ENCODE peak calls at places on chromosomes 11 and 22, in four cellular contexts. X is mammary epithelial cell; V is CD4-positive, CD25-positive, alpha-beta regulatory T cell; L is fibroblast of lung. C is an unnamed sample. For H3K9me3 and H3K4me1, the result is how much of the 10 kb centered on the place peaks cover.

GRCh38 chr11:42407379-42407778 is 904.4 kb upstream of the API5 start:
- DNase-seq in L (peak), V (no peak), X (peak), C (peak)

GRCh38 chr11:130979386-130979972 is 63.2 kb upstream of the SNX19 start:
- DNase-seq in V (peak), L (peak), X (peak), C (no peak)

GRCh38 chr11:27497284-27497866 is 9.2 kb downstream of the LIN7C start:
- DNase-seq in X (peak), V (peak), L (peak), C (peak)

GRCh38 chr11:6746086-6746618 is 25.6 kb downstream of the OR2AG2 start:
- DNase-seq in V (peak), X (no peak), L (no peak), C (no peak)

GRCh38 chr11:115244758-115245157 is 259.5 kb downstream of the CADM1 start:
- DNase-seq in L (peak), V (no peak), X (no peak), C (no peak)

GRCh38 chr22:34105461-34106062 is 185.3 kb upstream of the LARGE1 start:
- DNase-seq in X (peak), V (peak), L (no peak), C (peak)

GRCh38 chr11:6238902-6239301 is at the start of gene CNGA4:
- DNase-seq in L (no peak), X (no peak), V (no peak), C (no peak)

GRCh38 chr11:120178441-120179070 is 32.3 kb upstream of the OAF start:
- DNase-seq in V (no peak), X (no peak), L (peak), C (no peak)

GRCh38 chr22:22084089-22084711 is 101.6 kb upstream of the TOP3B start:
- DNase-seq in V (no peak), X (no peak), L (no peak), C (no peak)

GRCh38 chr11:120682866-120683265 is 171.3 kb downstream of the GRIK4 start:
- DNase-seq in X (peak), V (no peak), L (peak), C (no peak)

GRCh38 chr22:38317237-38317994 is at the start of gene CSNK1E:
- DNase-seq in X (peak), V (peak), L (peak), C (peak)

DNA sequence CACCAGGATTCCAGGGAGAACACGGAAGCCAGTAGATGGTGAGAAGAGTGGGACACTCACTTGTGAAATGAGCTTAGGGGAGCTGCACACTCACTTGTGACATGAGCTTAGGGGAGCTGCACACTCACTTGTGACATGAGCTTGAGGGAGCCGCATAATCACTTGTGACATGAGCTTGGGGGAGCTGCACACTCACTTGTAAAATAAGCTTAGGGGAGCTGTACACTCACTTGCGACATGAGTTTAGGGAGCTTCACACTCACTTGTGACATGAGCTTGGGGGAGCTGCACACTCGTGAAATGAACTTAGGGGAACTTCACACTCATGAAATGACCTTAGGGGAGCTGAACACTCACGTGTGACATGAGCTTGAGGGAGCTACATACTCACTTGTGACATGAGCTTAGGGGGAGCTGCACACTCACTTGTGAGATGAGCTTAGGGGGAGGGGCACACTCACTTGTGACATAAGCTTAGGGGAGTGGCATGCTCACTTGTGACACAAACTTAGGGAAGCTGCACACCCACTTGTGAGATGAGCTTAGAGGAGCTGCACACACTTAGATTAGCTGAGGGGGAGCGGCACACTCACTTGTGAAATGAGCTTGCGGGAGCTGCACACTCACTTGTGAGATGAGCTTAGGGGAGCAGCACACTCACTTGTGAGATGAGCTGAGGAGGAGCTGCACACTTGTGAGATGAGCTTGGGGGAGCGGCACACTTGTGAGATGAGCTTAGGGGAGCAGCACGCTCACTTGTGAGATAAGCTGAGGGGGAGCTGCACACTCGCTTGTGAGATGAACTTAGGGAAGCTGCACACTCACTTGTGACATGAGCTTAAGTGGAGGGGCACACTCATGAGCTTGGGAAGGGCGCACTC is 59.0 kb downstream of the NCAPD3 start:
- DNase-seq in V (no peak), X (no peak), L (no peak), C (peak)
- H3K9me3 ChIP-seq in V (under half), X (under half), L (under half), C (under half)

DNA sequence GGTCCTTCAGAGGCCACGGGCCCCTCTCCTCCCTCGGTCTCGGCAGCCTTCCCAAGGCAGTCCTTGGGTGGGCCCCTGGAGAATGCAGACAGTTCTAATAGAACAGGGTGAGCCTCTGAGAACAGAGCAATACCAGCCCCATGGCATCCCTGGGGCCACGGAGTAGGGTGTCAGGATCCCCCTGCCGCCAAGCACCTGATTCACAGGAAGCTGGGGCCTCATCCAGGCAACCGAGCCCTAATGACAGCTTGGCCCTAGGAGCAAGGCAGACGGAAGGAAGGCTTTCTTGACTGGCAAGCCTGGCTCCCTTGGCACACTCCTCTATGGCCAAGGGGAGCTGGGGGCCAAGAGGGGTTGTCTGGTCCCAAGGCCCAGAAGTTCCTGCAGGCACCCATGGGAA is 15.2 kb downstream of the TXN2 start:
- DNase-seq in V (no peak), L (no peak), X (no peak), C (no peak)
- H3K4me1 ChIP-seq in V (under half), L (half or more), X (half or more), C (half or more)

GRCh38 chr11:125550780-125551179 is 18.5 kb upstream of the EI24 start:
- DNase-seq in V (no peak), X (no peak), L (no peak), C (no peak)

GRCh38 chr11:125553357-125553756 is 15.9 kb upstream of the EI24 start:
- DNase-seq in L (no peak), X (no peak), V (no peak), C (no peak)

GRCh38 chr11:125554038-125554437 is 15.2 kb upstream of the EI24 start:
- DNase-seq in V (no peak), L (no peak), X (no peak), C (no peak)

GRCh38 chr11:125552927-125553326 is 16.4 kb upstream of the EI24 start:
- DNase-seq in V (no peak), L (no peak), X (no peak), C (no peak)

DNA sequence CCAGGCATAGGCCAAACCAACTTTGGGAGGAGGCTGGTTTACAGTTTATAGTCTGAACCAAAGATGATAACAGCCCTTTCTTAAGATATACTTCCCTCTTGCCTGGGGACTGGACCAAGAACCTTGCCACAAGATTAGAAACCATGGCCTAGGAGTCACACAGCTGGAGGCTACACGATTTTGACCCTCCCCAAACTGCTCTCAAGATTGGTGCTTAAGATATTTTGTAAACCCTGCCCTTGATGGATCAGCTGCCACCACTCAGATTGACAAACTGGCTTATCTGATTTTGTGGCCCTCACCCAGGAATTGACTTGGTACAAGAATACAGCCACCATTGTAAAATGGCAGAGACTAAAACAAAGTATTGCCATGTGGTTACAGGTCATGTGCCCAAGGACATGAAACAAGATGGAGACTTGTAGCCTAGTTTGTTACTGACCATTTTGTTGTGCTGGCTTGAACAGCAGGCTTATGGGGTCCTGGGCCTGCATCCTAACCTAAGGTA is 17.4 kb upstream of the EI24 start:
- DNase-seq in X (no peak), V (no peak), L (no peak), C (no peak)
- H3K9me3 ChIP-seq in X (under half), V (under half), L (under half), C (under half)

DNA sequence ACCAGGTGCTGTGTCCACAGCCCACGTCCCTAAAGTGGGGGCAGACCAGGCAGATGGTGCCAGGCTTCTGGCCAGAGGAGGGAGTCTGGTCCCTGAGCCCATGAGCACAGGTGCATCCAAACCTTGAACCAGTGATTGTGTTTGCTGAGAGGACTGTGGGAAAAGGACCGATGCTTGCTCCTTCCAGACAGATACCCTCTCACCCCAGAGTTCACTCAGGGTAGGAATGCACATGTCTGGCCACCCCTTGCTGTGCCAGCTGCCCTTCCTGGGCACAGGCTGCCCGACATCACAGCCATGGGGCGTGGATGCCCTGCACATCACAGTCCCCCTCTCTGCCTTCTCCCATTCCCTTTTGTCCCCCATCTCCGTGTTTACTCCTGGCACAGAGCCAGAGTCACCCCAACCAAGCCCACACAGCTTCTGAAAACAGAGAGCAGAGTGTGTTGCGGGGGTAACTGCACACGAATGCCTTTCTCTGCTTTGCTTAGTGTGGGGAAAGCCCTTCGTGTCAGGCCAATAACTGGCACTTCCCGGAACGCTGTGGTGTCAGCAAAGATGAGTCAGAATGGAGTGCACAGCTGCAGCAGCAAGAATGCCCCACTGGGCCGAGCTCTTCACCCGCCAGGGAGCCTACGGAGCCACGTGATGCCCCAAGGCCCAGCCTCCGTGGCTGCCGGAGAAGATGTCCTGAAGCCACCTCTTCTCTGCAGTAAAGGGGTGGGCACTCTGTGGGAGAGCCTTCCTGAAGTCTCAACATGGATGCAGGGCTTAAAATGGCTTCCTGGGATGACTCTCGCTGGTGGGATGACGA is 7.6 kb downstream of the CARS1 start:
- DNase-seq in V (peak), L (peak), X (peak), C (peak)
- H3K4me1 ChIP-seq in V (under half), L (under half), X (under half), C (under half)

DNA sequence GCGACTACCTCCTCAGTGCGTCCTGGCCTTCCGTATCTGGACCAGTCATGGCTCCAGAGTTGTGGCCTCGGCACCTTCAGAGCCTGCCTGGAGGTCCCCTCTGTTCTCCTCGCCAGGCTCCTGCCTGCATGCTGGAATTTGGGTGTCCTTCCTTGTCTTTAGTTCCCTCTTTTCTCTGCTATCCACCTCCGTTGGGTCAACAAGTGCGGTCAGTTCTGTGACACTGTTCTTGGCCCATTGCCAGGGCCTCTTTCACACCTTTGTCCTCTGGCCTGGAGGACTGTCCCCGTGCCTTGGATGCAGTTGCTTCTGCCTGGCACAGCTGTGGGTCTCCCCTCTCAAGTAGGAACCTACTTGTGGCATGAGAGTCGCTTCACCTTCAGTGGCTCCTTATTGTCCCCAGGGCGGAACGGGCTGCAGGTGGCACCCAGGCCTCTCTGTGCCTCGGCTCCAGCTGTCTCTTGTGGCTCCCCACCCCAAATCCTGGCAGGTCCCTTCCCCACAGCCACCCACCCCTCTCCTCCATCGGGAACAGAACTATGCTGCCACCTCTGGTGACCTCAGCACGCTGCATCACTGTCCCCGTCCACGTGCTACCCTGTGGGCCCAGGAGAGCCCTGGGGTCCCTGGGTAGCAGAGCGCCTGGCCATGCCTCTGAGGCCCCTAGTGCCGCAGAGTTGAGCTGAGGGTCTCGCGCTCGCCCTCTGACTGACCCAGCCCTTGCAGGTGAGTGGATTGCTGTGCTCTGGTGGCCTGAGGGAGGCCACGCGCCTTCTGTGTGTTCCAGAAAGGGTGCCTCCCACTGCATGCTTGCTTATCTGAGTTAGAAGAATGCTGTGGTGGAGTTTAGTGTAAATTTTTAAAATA is 4.7 kb downstream of the DGCR8 start:
- DNase-seq in V (no peak), L (peak), X (no peak), C (peak)
- H3K9me3 ChIP-seq in V (under half), L (under half), X (under half), C (under half)

DNA sequence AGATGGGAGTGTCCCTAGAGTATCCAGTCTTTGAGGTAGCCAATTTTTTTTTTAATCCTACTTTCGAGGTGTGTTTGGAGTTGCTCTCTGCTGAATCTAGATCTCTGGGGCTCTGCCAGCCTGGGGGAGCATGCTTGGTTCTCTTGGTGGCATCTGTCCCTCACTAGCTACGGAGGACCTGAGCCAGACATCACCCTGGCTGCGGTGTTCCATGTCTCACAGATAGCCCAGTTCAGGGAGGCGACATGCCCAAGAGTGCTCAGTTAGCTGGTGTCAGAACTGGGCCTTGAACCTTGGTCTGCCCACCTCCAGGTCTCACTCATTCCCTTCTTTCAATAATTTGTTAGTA is 502 bp downstream of the HMOX1 start:
- DNase-seq in X (no peak), L (no peak), V (no peak), C (no peak)
- H3K4me1 ChIP-seq in X (under half), L (under half), V (under half), C (under half)

DNA sequence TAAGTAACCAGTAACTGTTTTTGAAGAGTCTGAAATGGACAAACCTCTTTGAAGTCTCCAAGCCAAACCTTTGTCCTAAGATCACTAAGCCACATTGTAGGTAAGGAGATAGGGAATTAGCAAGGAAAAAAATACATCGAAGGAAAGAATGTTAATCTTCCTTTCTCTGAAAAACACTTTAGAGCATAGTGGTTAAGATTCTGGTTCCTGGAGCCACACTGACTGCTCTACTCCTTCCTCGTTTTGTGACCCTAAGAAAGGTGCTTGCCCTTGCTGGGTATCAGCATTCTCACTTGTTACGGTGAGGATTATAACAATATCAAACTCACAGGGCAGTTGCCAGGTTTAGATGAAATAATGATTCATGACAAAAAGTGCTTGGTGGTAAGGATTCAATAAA is 104.0 kb downstream of the SIK3 start:
- DNase-seq in X (no peak), V (no peak), L (no peak), C (no peak)
- H3K9me3 ChIP-seq in X (under half), V (under half), L (under half), C (under half)

GRCh38 chr11:66085071-66085470 is 15.0 kb downstream of the PACS1 start:
- DNase-seq in L (no peak), V (no peak), X (no peak), C (no peak)

GRCh38 chr11:66082936-66083698 is 13.0 kb downstream of the PACS1 start:
- DNase-seq in V (no peak), X (no peak), L (peak), C (peak)

GRCh38 chr11:66076561-66076960 is 6.5 kb downstream of the PACS1 start:
- DNase-seq in X (no peak), V (no peak), L (peak), C (no peak)

GRCh38 chr11:66080055-66080817 is 10.2 kb downstream of the PACS1 start:
- DNase-seq in X (peak), V (peak), L (peak), C (peak)

GRCh38 chr11:66081505-66081904 is 11.4 kb downstream of the PACS1 start:
- DNase-seq in V (peak), L (peak), X (peak), C (peak)
- H3K4me1 ChIP-seq in V (half or more), L (under half), X (under half), C (under half)

GRCh38 chr11:2651054-2651617 is 48.7 kb downstream of the KCNQ1OT1 start:
- DNase-seq in V (no peak), L (no peak), X (no peak), C (no peak)
- H3K9me3 ChIP-seq in V (under half), L (under half), X (under half), C (half or more)

C was measured in SJCRH30.